ENCODE peak calls at places on chromosome 10, in six cellular contexts. K is H1, L is K562, O is GM12891, G is GM12878, J is HepG2. U is an unnamed sample.

GRCh38 chr10:91206427-91206826 is 14.0 kb upstream of the PCGF5 start:
- DNase-seq in L (no peak), O (no peak), G (no peak), K (no peak), J (peak; percentile 57), U (no peak)

GRCh38 chr10:8435186-8436055 is 380.9 kb downstream of the GATA3 start:
- DNase-seq in G (no peak), J (no peak), O (no peak), L (no peak), K (no peak), U (no peak)

GRCh38 chr10:114068054-114068707 is 24.5 kb downstream of the ADRB1 start:
- DNase-seq in L (no peak), G (no peak), J (no peak), K (no peak), O (no peak), U (no peak)

GRCh38 chr10:94192974-94193373 is 169.8 kb downstream of the NOC3L start:
- DNase-seq in G (no peak), K (no peak), J (no peak), O (no peak), L (no peak), U (no peak)

GRCh38 chr10:46524471-46525176 is 31.8 kb downstream of the GPRIN2 start:
- DNase-seq in O (no peak), G (no peak), K (no peak), J (no peak), L (no peak), U (no peak)

GRCh38 chr10:31142026-31142425 is 110.4 kb upstream of the ZNF438 start:
- DNase-seq in G (no peak), O (no peak), L (no peak), K (no peak), J (no peak), U (no peak)

GRCh38 chr10:26213157-26213780 is 3.3 kb upstream of the GAD2 start:
- DNase-seq in J (no peak), G (no peak), L (no peak), K (peak; percentile 64), O (no peak), U (no peak)

GRCh38 chr10:11680496-11680895 is 61.7 kb upstream of the ECHDC3 start:
- DNase-seq in J (no peak), K (no peak), G (no peak), O (no peak), L (no peak), U (no peak)

GRCh38 chr10:20955355-20955893 is 58.3 kb upstream of the NEBL start:
- DNase-seq in L (no peak), K (no peak), O (no peak), G (no peak), J (no peak), U (no peak)

GRCh38 chr10:60978287-60979115 is 34.5 kb upstream of the RHOBTB1 start:
- DNase-seq in K (no peak), G (no peak), O (no peak), J (peak; percentile 89), L (peak; percentile 25), U (no peak)

GRCh38 chr10:10165415-10165814 is 852.3 kb upstream of the CELF2 start:
- DNase-seq in G (no peak), O (no peak), J (no peak), L (no peak), K (no peak), U (no peak)

GRCh38 chr10:70589762-70590662 is 12.5 kb downstream of the PRF1 start:
- DNase-seq in G (no peak), O (no peak), K (peak; percentile 22), L (no peak), J (no peak), U (no peak)

GRCh38 chr10:11539191-11539868 is 72.1 kb downstream of the USP6NL start:
- DNase-seq in J (peak; percentile 30), K (no peak), O (no peak), G (no peak), L (peak; percentile 22), U (no peak)

GRCh38 chr10:72030762-72031543 is 57.4 kb downstream of the SPOCK2 start:
- DNase-seq in J (peak; percentile 97), O (no peak), G (no peak), K (no peak), L (no peak), U (no peak)

GRCh38 chr10:54559498-54559897 is 241.5 kb downstream of the PCDH15 start:
- DNase-seq in O (no peak), K (no peak), J (no peak), L (no peak), G (no peak), U (no peak)

GRCh38 chr10:104577861-104578480 is 63.1 kb upstream of the SORCS3 start:
- DNase-seq in K (peak; percentile 50), G (no peak), L (no peak), O (no peak), J (no peak), U (no peak)

GRCh38 chr10:65751218-65751617 is 1174.6 kb upstream of the LRRTM3 start:
- DNase-seq in J (peak; percentile 36), O (no peak), L (no peak), K (no peak), G (no peak), U (no peak)

GRCh38 chr10:49395741-49396665 is at the start of gene DRGX:
- DNase-seq in J (no peak), O (no peak), G (no peak), L (no peak), K (no peak), U (no peak)

GRCh38 chr10:52020702-52021101 is 293.4 kb upstream of the DKK1 start:
- DNase-seq in J (no peak), L (no peak), O (no peak), G (no peak), K (peak; percentile 48), U (no peak)

GRCh38 chr10:118482393-118483331 is 112.8 kb downstream of the PRLHR start:
- DNase-seq in L (peak; percentile 56), O (no peak), J (no peak), K (no peak), G (no peak), U (no peak)

GRCh38 chr10:11863353-11864105 is 40.4 kb downstream of the PROSER2 start:
- DNase-seq in K (no peak), L (no peak), J (no peak), O (peak; percentile 64), G (peak; percentile 76), U (peak; percentile 59)

GRCh38 chr10:9800011-9800410 is 1217.7 kb upstream of the CELF2 start:
- DNase-seq in K (no peak), J (no peak), G (no peak), O (no peak), L (no peak), U (no peak)

GRCh38 chr10:3747248-3747960 is 37.6 kb downstream of the KLF6 start:
- DNase-seq in L (no peak), G (no peak), K (no peak), J (no peak), O (no peak), U (no peak)

GRCh38 chr10:124174673-124175645 is 81.6 kb upstream of the CHST15 start:
- DNase-seq in L (no peak), K (peak; percentile 33), J (no peak), G (no peak), O (no peak), U (no peak)

GRCh38 chr10:17713133-17713532 is 38.9 kb upstream of the TMEM236 start:
- DNase-seq in L (no peak), K (no peak), O (no peak), G (no peak), J (no peak), U (no peak)

GRCh38 chr10:93342346-93342745 is 139.8 kb downstream of the MYOF start:
- DNase-seq in K (no peak), J (no peak), G (no peak), L (no peak), O (no peak), U (no peak)

GRCh38 chr10:131203456-131204357 is 107.8 kb downstream of the TCERG1L start:
- DNase-seq in L (no peak), G (no peak), O (no peak), J (no peak), K (peak; percentile 16), U (no peak)

GRCh38 chr10:79088613-79089355 is 20.0 kb downstream of the ZMIZ1 start:
- DNase-seq in K (no peak), O (no peak), J (no peak), G (no peak), L (no peak), U (no peak)

GRCh38 chr10:79086822-79087221 is 18.1 kb downstream of the ZMIZ1 start:
- DNase-seq in J (no peak), O (no peak), G (no peak), K (no peak), L (no peak), U (no peak)

GRCh38 chr10:79087721-79088120 is 19.0 kb downstream of the ZMIZ1 start:
- DNase-seq in O (no peak), G (no peak), J (no peak), L (no peak), K (no peak), U (no peak)

GRCh38 chr10:79089579-79090110 is 20.9 kb downstream of the ZMIZ1 start:
- DNase-seq in K (no peak), G (no peak), L (no peak), O (no peak), J (no peak), U (no peak)

GRCh38 chr10:79088176-79088575 is 19.4 kb downstream of the ZMIZ1 start:
- DNase-seq in O (no peak), G (no peak), L (no peak), J (no peak), K (no peak), U (no peak)
- TF ChIP-seq POLR2AphosphoS5 in O (no peak), G (no peak), L (no peak), J (no peak), K (no peak), U (no peak)

GRCh38 chr10:22436526-22436892 is 91.2 kb downstream of the SPAG6 start:
- DNase-seq in J (no peak), G (no peak), K (no peak), L (no peak), O (no peak), U (peak; percentile 37)
- TF ChIP-seq TAF1 in J (no peak), G (no peak), K (no peak), L (no peak), O (no peak), U (no peak)

GRCh38 chr10:43056568-43057011 is 20.3 kb upstream of the RET start:
- DNase-seq in G (no peak), K (no peak), L (no peak), J (no peak), O (no peak), U (no peak)
- TF ChIP-seq POLR2A in G (no peak), K (no peak), L (no peak), J (no peak), O (no peak), U (no peak)

DNA sequence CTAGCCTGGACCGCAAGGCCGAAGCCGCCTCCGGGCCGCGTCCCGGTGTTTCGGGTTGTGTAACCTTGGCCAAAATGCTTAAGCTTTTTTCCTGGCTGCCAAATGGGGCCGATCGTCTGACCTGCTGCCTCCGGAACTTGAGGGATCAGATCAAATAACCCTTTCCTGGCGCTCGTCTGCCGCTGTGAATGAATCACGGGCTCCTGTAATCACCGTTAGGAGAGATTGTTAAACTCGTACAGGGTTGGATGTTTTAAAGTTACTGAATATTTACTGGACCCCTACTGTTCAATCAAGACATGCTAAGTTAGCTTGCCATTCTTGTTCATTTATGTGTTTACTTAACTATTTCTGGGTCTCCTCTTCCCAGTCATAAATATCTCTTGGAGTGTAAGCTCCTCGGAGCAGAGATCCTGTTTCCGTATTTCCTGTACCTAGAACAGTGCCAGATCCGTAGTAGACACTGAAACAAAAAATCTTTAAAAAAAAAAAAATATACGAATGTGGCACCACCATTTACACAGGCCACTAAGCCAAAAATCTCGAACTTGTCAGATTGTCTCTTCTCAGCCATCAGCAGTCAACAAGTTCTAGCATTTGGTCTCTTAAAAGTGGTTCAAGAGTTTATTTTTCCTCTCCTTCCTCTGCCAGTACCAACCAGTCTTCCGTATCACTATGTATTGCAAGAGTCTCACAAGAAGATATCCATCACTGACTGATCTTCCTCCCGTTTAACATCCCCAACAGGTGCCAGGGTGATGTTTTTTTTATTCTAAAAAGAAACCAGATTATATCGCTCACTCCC is 645 bp upstream of the TM9SF3 start:
- DNase-seq in L (no peak), G (no peak), K (no peak), J (peak; percentile 75), O (no peak), U (no peak)
- TF ChIP-seq POLR2AphosphoS5 in L (no peak), G (peak; percentile 8), K (no peak), J (no peak), O (no peak), U (no peak)